ENCODE peak calls at places on chromosomes 13 and 19, in four cellular contexts. D is K562, C is GM12878, B is SK-N-SH. G is an unnamed sample.

GRCh38 chr13:113090415-113090770 is 15.2 kb upstream of the F7 start:
- DNase-seq in B (no peak), C (no peak), D (no peak), G (peak; percentile 59)

GRCh38 chr19:862529-863304 is 3.3 kb downstream of the CFD start:
- DNase-seq in C (peak; percentile 12), D (peak; percentile 90), B (peak; percentile 91), G (peak; percentile 94)

GRCh38 chr19:35991731-35992450 is 3.1 kb upstream of the SDHAF1 start:
- DNase-seq in B (no peak), D (no peak), C (no peak), G (no peak)

GRCh38 chr19:42422576-42423461 is 4.4 kb downstream of the LIPE start:
- DNase-seq in D (no peak), B (peak; percentile 85), C (no peak), G (peak; percentile 66)

GRCh38 chr13:24842533-24843278 is 78.7 kb downstream of the RNF17 start:
- DNase-seq in B (no peak), C (no peak), D (no peak), G (no peak)

GRCh38 chr13:42001580-42001979 is 40.7 kb upstream of the VWA8 start:
- DNase-seq in B (no peak), D (no peak), C (no peak), G (peak; percentile 16)

GRCh38 chr19:42301646-42302204 is at the start of gene PRR19:
- DNase-seq in D (peak; percentile 74), B (no peak), C (no peak), G (no peak)

GRCh38 chr13:42041684-42042035 is 6.8 kb upstream of the DGKH start:
- DNase-seq in B (peak; percentile 75), D (peak; percentile 50), C (peak; percentile 36), G (peak; percentile 60)

GRCh38 chr13:106143392-106143791 is 392.1 kb downstream of the EFNB2 start:
- DNase-seq in D (no peak), C (no peak), B (no peak), G (no peak)

GRCh38 chr13:50012396-50013169 is 2.7 kb upstream of the KCNRG start:
- DNase-seq in C (no peak), B (no peak), D (no peak), G (no peak)

GRCh38 chr19:48624067-48624594 is 4.8 kb downstream of the SPHK2 start:
- DNase-seq in B (peak; percentile 97), C (peak; percentile 81), D (peak; percentile 96), G (peak; percentile 100)

GRCh38 chr13:51590966-51591627 is 6.8 kb downstream of the WDFY2 start:
- DNase-seq in B (peak; percentile 41), D (peak; percentile 74), C (no peak), G (no peak)

GRCh38 chr19:42989851-42990250 is 36.4 kb downstream of the PSG11 start:
- DNase-seq in D (no peak), B (no peak), C (no peak), G (no peak)

GRCh38 chr19:21326169-21326568 is 3.0 kb downstream of the ZNF708 start:
- DNase-seq in D (no peak), C (no peak), B (no peak), G (no peak)

GRCh38 chr13:44894001-44894770 is 95.1 kb downstream of the NUFIP1 start:
- DNase-seq in B (peak; percentile 33), C (no peak), D (no peak), G (no peak)
- TF ChIP-seq USF1 in B (no peak), C (no peak), D (no peak), G (no peak)

DNA sequence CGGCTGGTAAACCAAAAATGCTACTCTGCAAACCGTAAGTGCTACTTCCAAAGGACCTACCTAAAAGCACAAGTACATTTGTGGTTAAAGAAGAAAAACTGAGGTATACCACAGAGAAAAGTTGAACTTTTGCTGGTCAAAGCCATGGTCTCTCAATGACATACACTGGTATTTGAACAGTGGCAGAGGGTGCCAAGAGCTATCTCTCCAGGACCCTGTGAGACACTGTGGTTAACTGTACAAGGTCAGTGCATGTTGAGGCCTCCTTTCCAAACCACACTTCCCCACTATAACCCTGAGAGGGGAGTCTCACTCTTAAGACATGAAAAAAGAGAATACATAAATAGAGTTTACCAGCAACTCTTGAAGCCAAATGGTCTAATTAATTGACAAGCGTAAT is 49.5 kb downstream of the COL4A1 start:
- DNase-seq in D (no peak), B (no peak), C (no peak), G (no peak)
- TF ChIP-seq USF1 in D (no peak), B (no peak), C (no peak), G (no peak)

GRCh38 chr13:111156421-111156820 is 41.3 kb downstream of the ARHGEF7 start:
- DNase-seq in C (no peak), D (no peak), B (no peak), G (no peak)

GRCh38 chr13:111158136-111158805 is 43.2 kb downstream of the ARHGEF7 start:
- DNase-seq in C (no peak), D (no peak), B (no peak), G (no peak)

GRCh38 chr13:111153279-111153976 is 38.3 kb downstream of the ARHGEF7 start:
- DNase-seq in D (peak; percentile 90), B (peak; percentile 98), C (no peak), G (peak; percentile 93)

GRCh38 chr13:111153977-111154332 is 38.8 kb downstream of the ARHGEF7 start:
- DNase-seq in C (no peak), D (peak; percentile 45), B (no peak), G (no peak)

GRCh38 chr13:111152836-111153235 is 37.7 kb downstream of the ARHGEF7 start:
- DNase-seq in B (peak; percentile 44), C (no peak), D (no peak), G (no peak)
- TF ChIP-seq USF1 in B (no peak), C (no peak), D (no peak), G (no peak)

DNA sequence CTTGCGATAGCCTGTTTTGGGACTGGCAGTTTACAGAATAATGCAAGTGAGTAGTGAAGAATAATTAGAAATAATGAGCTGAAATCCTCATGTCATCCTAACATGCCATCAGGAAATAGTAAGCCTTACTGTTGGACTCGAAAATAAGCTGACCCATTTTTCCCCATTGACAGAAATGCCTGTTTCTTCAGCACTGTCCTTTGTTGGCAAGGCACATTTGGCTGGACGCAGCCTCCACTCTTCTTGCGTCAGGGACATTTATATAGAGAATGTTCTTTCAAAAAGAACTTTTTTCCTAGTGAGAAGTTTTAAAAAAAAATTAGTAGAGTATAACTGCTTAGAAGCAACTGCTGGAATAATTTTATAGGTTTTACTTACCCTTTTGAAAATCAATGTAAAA is 47.1 kb downstream of the ARHGAP35 start:
- DNase-seq in C (no peak), D (no peak), B (no peak), G (no peak)
- TF ChIP-seq USF1 in C (no peak), D (no peak), B (no peak), G (no peak)

GRCh38 chr13:109974354-109974753 is 188.0 kb upstream of the IRS2 start:
- DNase-seq in D (no peak), B (no peak), C (no peak), G (no peak)

GRCh38 chr13:109968876-109969577 is 182.6 kb upstream of the IRS2 start:
- DNase-seq in B (no peak), D (no peak), C (no peak), G (no peak)

GRCh38 chr13:109971745-109972090 is 185.3 kb upstream of the IRS2 start:
- DNase-seq in B (no peak), C (no peak), D (no peak), G (no peak)

GRCh38 chr13:109973279-109973678 is 186.9 kb upstream of the IRS2 start:
- DNase-seq in D (no peak), C (no peak), B (no peak), G (no peak)

GRCh38 chr13:109971006-109971744 is 184.8 kb upstream of the IRS2 start:
- DNase-seq in C (no peak), D (no peak), B (no peak), G (no peak)
- TF ChIP-seq USF1 in C (no peak), D (no peak), B (no peak), G (no peak)

GRCh38 chr19:18439025-18439909 is 1.3 kb upstream of the ISYNA1 start:
- DNase-seq in B (no peak), D (peak; percentile 30), C (no peak), G (no peak)
- TF ChIP-seq USF1 in B (no peak), D (no peak), C (no peak), G (no peak)

GRCh38 chr13:39462456-39462855 is 140.5 kb downstream of the LHFPL6 start:
- DNase-seq in C (no peak), D (no peak), B (no peak), G (no peak)
- TF ChIP-seq USF1 in C (no peak), D (no peak), B (no peak), G (no peak)

GRCh38 chr19:5036733-5037681 is 68.1 kb downstream of the KDM4B start:
- DNase-seq in D (no peak), C (no peak), B (peak; percentile 88), G (no peak)
- TF ChIP-seq USF1 in D (no peak), C (no peak), B (no peak), G (no peak)

GRCh38 chr19:7540761-7541480 is 5.4 kb downstream of the PNPLA6 start:
- DNase-seq in D (peak; percentile 80), B (peak; percentile 73), C (no peak), G (peak; percentile 89)
- TF ChIP-seq USF1 in D (no peak), B (peak; percentile 20), C (no peak), G (no peak)

G was measured in WTC11.